ENCODE peak calls at places on chromosomes 13 and 19, in ten cellular contexts. X, K, D, O, S, P, I, Z, V and R are unnamed samples.
A peak's percentile ranks its signal among the peaks of the same experiment; 100 is the strongest.

GRCh38 chr19:1259206-1259872 is 9.8 kb upstream of the CIRBP start:
- DNase-seq in Z (peak; percentile 80), I (peak; percentile 58), V (peak; percentile 71), K (peak; percentile 82), S (peak; percentile 63), X (no peak), D (peak; percentile 76), O (no peak), P (peak; percentile 87), R (peak; percentile 57)

GRCh38 chr13:33606692-33607091 is 211.3 kb upstream of the RFC3 start:
- DNase-seq in P (no peak), K (peak; percentile 37), S (peak; percentile 31), V (no peak), I (peak; percentile 60), Z (peak; percentile 36), X (no peak), O (no peak), D (no peak), R (no peak)

GRCh38 chr19:1027020-1027952 is 878 bp downstream of the CNN2 start:
- DNase-seq in D (no peak), O (no peak), K (peak; percentile 51), I (no peak), P (no peak), X (no peak), S (peak; percentile 45), Z (no peak), V (no peak), R (peak; percentile 16)

GRCh38 chr13:93502071-93502470 is 275.5 kb downstream of the GPC6 start:
- DNase-seq in O (no peak), K (no peak), D (no peak), Z (no peak), I (no peak), P (no peak), V (no peak), X (no peak), S (no peak), R (no peak)

GRCh38 chr19:54462713-54463530 is 656 bp downstream of the LENG9 start:
- DNase-seq in D (peak; percentile 55), K (peak; percentile 71), V (peak; percentile 63), S (peak; percentile 70), O (no peak), X (no peak), P (peak; percentile 92), Z (peak; percentile 75), I (peak; percentile 70), R (peak; percentile 39)

GRCh38 chr13:26590951-26591350 is 33.5 kb downstream of the WASF3 start:
- DNase-seq in V (no peak), K (no peak), I (no peak), S (no peak), D (no peak), P (no peak), O (no peak), X (no peak), Z (no peak), R (no peak)

GRCh38 chr13:111177803-111178389 is 62.8 kb downstream of the ARHGEF7 start:
- DNase-seq in X (peak; percentile 22), K (peak; percentile 37), D (no peak), I (peak; percentile 88), O (no peak), S (peak; percentile 68), P (no peak), V (peak; percentile 48), Z (peak; percentile 74), R (peak; percentile 28)

GRCh38 chr19:13303381-13304129 is 153.3 kb downstream of the IER2 start:
- DNase-seq in V (no peak), D (no peak), Z (no peak), K (no peak), P (no peak), S (no peak), O (no peak), I (no peak), X (no peak), R (no peak)

GRCh38 chr19:36775768-36776167 is 3.2 kb upstream of the ZNF850 start:
- DNase-seq in D (peak; percentile 20), O (peak; percentile 54), I (peak; percentile 44), P (no peak), V (no peak), K (no peak), Z (peak; percentile 45), X (no peak), S (no peak), R (no peak)

GRCh38 chr19:49106648-49107135 is 7.5 kb upstream of the LIN7B start:
- DNase-seq in K (peak; percentile 58), X (no peak), O (no peak), I (peak; percentile 66), D (no peak), V (peak; percentile 50), S (peak; percentile 58), Z (peak; percentile 51), P (no peak), R (peak; percentile 70)

GRCh38 chr19:47711652-47712239 is 1.5 kb upstream of the EHD2 start:
- DNase-seq in I (no peak), X (no peak), Z (no peak), O (no peak), K (no peak), V (no peak), S (no peak), D (no peak), P (no peak), R (no peak)
- H3K4me3 ChIP-seq in I (no peak overlapping the region), X (no peak overlapping the region), Z (no peak overlapping the region), O (no peak overlapping the region), K (no peak overlapping the region), V (no peak overlapping the region), S (no peak overlapping the region), D (no peak overlapping the region), P (no peak overlapping the region), R (no peak overlapping the region)

DNA sequence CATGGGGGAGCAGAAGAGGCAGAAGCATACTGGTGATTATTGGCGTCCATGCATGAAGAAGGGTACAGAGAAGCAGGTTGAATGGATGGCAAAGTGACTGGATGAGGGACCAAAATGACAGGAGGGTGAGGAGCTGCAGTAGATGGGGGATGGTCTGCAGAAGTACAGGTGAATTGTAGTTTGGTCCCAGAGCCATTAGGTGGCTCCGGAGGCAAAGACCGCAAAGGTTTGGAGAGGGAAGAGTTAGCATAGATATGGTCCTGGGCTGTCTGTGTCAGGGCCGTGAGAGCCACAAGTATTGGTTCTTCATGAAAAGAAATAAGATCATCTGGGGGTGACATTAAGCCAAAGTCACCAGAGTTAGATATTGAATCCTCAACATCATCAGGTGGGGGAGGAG is 59.0 kb upstream of the ZNF726 start:
- DNase-seq in V (no peak), Z (no peak), K (no peak), D (no peak), P (no peak), X (no peak), S (no peak), I (no peak), O (no peak), R (no peak)
- TF ChIP-seq CTCF in V (no peak), Z (no peak), K (no peak), D (no peak), P (no peak), X (no peak), S (no peak), I (peak; percentile 3), O (no peak), R (no peak)

DNA sequence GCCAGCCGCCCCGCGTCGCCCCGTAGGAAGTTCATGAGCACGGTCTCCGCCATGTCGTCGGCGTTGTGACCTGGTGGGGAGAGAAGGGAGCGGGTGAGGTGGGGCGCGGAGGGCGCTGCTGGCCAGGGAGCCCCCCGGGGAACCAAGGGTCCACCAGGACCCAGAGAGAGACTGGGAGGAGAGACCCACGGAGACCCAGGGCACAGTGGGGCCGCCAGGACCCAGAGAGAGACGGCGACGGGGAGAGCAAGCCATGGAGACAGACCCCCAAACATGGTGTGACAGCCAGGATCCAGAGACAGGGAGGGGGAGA is 9.2 kb downstream of the CTU1 start:
- DNase-seq in I (no peak), P (no peak), K (no peak), V (no peak), S (no peak), Z (no peak), O (no peak), X (no peak), D (no peak), R (no peak)
- H3K4me3 ChIP-seq in I (no peak overlapping the region), P (peak overlapping the region; percentile 25), K (no peak overlapping the region), V (no peak overlapping the region), S (no peak overlapping the region), Z (no peak overlapping the region), O (no peak overlapping the region), X (no peak overlapping the region), D (no peak overlapping the region), R (no peak overlapping the region)

GRCh38 chr19:38556521-38557174 is 61.1 kb downstream of the MAP4K1 start:
- DNase-seq in O (no peak), D (no peak), X (no peak), Z (peak; percentile 16), V (peak; percentile 2), K (no peak), P (no peak), S (peak; percentile 9), I (peak; percentile 12), R (peak; percentile 40)
- TF ChIP-seq CTCF in O (no peak), D (no peak), X (no peak), Z (peak; percentile 17), V (no peak), K (peak; percentile 21), P (no peak), S (peak; percentile 23), I (peak; percentile 39), R (peak; percentile 64)

GRCh38 chr19:7788178-7788932 is 25.3 kb downstream of the CLEC4M start:
- DNase-seq in D (no peak), I (no peak), S (no peak), K (no peak), X (no peak), Z (no peak), O (no peak), P (no peak), V (no peak), R (no peak)
- H3K4me3 ChIP-seq in D (no peak overlapping the region), I (no peak overlapping the region), S (no peak overlapping the region), K (no peak overlapping the region), X (no peak overlapping the region), Z (no peak overlapping the region), O (peak overlapping the region; percentile 32), P (peak overlapping the region; percentile 57), V (no peak overlapping the region), R (no peak overlapping the region)

DNA sequence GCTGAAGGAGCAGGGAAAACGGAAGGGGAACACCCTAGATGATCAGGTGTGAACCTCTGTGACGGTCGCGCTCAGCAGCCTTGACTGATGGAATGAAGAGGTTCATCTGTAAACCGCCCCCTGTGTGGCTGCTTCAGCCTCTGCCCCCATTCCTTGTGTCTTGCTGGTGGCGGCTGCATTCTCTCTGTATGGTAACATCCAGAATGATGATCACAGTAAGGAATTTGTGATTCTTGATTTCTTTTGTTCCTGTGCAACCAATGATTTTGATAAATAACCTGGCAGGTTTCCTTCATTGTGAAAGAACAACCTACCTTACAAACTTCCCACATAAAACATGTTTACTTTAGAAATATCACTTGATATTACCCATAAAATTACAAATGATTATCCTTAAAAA is 118.7 kb upstream of the MCF2L start:
- DNase-seq in I (no peak), S (no peak), D (no peak), P (no peak), O (no peak), Z (no peak), V (no peak), K (no peak), X (no peak), R (no peak)
- TF ChIP-seq CTCF in I (no peak), S (no peak), D (no peak), P (no peak), O (no peak), Z (no peak), V (no peak), K (no peak), X (no peak), R (no peak)

GRCh38 chr19:4375620-4376228 is 24.6 kb downstream of the SH3GL1 start:
- DNase-seq in P (no peak), D (peak; percentile 54), I (peak; percentile 67), O (no peak), X (no peak), K (peak; percentile 85), S (peak; percentile 80), V (peak; percentile 68), Z (peak; percentile 87), R (no peak)
- H3K4me3 ChIP-seq in P (peak overlapping the region; percentile 3), D (no peak overlapping the region), I (no peak overlapping the region), O (no peak overlapping the region), X (no peak overlapping the region), K (no peak overlapping the region), S (no peak overlapping the region), V (no peak overlapping the region), Z (no peak overlapping the region), R (no peak overlapping the region)